ENCODE peak calls at places on chromosome 14, in ten cellular contexts. I is M059J; C is EL; L is NCI-H774; G is stimulated activated CD4-positive, alpha-beta T cell treated with anti-CD3 and anti-CD28 coated beads, Interleukin-1b, Interleukin-23, amount 100 ng/mL, for 24 hours; R is activated T-cell treated with anti-CD3 and anti-CD28 coated beads for 1 hour; N is H54; A is kidney; U is fibroblast of the aortic adventitia; Q is heart left ventricle. M is an unnamed sample.

GRCh38 chr14:90561031-90561430 is 164.2 kb downstream of the CALM1 start:
- DNase-seq in L (no peak), G (no peak), N (no peak), Q (no peak), U (no peak), R (no peak), C (no peak), I (no peak), A (peak; percentile 47), M (no peak)

GRCh38 chr14:91901449-91902250 is 34.3 kb upstream of the TC2N start:
- DNase-seq in I (no peak), N (no peak), A (peak; percentile 5), Q (peak; percentile 59), C (no peak), G (no peak), U (peak; percentile 81), L (no peak), R (no peak), M (no peak)

GRCh38 chr14:52447236-52447635 is 105.1 kb downstream of the TXNDC16 start:
- DNase-seq in Q (no peak), U (no peak), L (no peak), C (no peak), I (no peak), N (no peak), G (no peak), R (no peak), A (no peak), M (no peak)

GRCh38 chr14:50955373-50956043 is 11.2 kb upstream of the PYGL start:
- DNase-seq in N (peak; percentile 66), I (peak; percentile 97), A (peak; percentile 85), U (peak; percentile 93), C (peak; percentile 96), L (no peak), Q (no peak), G (peak; percentile 30), R (no peak), M (peak; percentile 52)

GRCh38 chr14:24389266-24389855 is 9.4 kb upstream of the NYNRIN start:
- DNase-seq in I (peak; percentile 8), N (no peak), U (peak; percentile 72), G (no peak), C (peak; percentile 31), L (no peak), A (no peak), R (no peak), Q (no peak), M (no peak)

GRCh38 chr14:81519200-81519998 is 14.3 kb downstream of the SEL1L start:
- DNase-seq in G (no peak), N (no peak), Q (no peak), R (no peak), C (no peak), L (no peak), U (no peak), I (no peak), A (no peak), M (no peak)

GRCh38 chr14:60839057-60839456 is 104.5 kb downstream of the MNAT1 start:
- DNase-seq in R (no peak), L (no peak), Q (no peak), A (no peak), G (no peak), U (no peak), N (no peak), I (no peak), C (no peak), M (no peak)

GRCh38 chr14:39381366-39381765 is 50.9 kb downstream of the FBXO33 start:
- DNase-seq in R (no peak), L (no peak), C (no peak), I (peak; percentile 17), G (no peak), Q (no peak), A (no peak), N (no peak), U (no peak), M (no peak)

M was measured in breast epithelium.